ENCODE peak calls at places on chromosomes 3 and 15, in four cellular contexts. A, E, Y and R are unnamed samples.

GRCh38 chr15:37377428-37377827 is 277.1 kb upstream of the MEIS2 start:
- DNase-seq in E (no peak), A (no peak), Y (no peak), R (no peak)

GRCh38 chr3:150736903-150737832 is 25.8 kb downstream of the SIAH2 start:
- DNase-seq in E (no peak), A (peak), Y (no peak), R (no peak)

GRCh38 chr3:124386006-124386405 is 344.2 kb upstream of the UMPS start:
- DNase-seq in A (no peak), Y (no peak), E (no peak), R (no peak)

GRCh38 chr15:65021475-65021874 is 8.0 kb downstream of the MTFMT start:
- DNase-seq in E (no peak), Y (no peak), A (no peak), R (no peak)

GRCh38 chr15:90581771-90582471 is 52.2 kb downstream of the CRTC3 start:
- DNase-seq in Y (no peak), A (no peak), E (no peak), R (no peak)

GRCh38 chr15:31279221-31280036 is 47.2 kb upstream of the KLF13 start:
- DNase-seq in E (no peak), A (no peak), Y (no peak), R (peak)

GRCh38 chr3:129827765-129828164 is 65.7 kb downstream of the TMCC1 start:
- DNase-seq in Y (no peak), A (no peak), E (peak), R (no peak)

GRCh38 chr3:39290255-39290654 is 10.4 kb upstream of the CX3CR1 start:
- DNase-seq in A (no peak), Y (no peak), E (no peak), R (no peak)

GRCh38 chr3:61682671-61683408 is 121.5 kb downstream of the PTPRG start:
- DNase-seq in Y (no peak), A (no peak), E (no peak), R (no peak)

GRCh38 chr15:37219211-37219701 is 118.9 kb upstream of the MEIS2 start:
- DNase-seq in Y (no peak), A (peak), E (no peak), R (no peak)

GRCh38 chr3:109430911-109431563 is 93.7 kb upstream of the DPPA4 start:
- DNase-seq in Y (no peak), E (no peak), A (no peak), R (no peak)

GRCh38 chr15:59549826-59550225 is 61.8 kb upstream of the GCNT3 start:
- DNase-seq in Y (no peak), E (no peak), A (no peak), R (no peak)

GRCh38 chr3:170815340-170815739 is 54.7 kb downstream of the RPL22L1 start:
- DNase-seq in E (no peak), Y (peak), A (peak), R (no peak)

GRCh38 chr15:69067296-69067695 is 52.8 kb downstream of the NOX5 start:
- DNase-seq in Y (no peak), A (no peak), E (no peak), R (no peak)

GRCh38 chr15:79923515-79924169 is 26.8 kb upstream of the MTHFS start:
- DNase-seq in A (peak), Y (peak), E (peak), R (peak)

GRCh38 chr3:148924572-148924971 is 59.5 kb downstream of the CPA3 start:
- DNase-seq in E (no peak), A (no peak), Y (no peak), R (no peak)

GRCh38 chr3:111751961-111752360 is 107.1 kb upstream of the PHLDB2 start:
- DNase-seq in E (no peak), Y (no peak), A (no peak), R (no peak)

GRCh38 chr3:185328324-185329004 is 34.5 kb upstream of the MAP3K13 start:
- DNase-seq in A (peak), E (no peak), Y (peak), R (no peak)

GRCh38 chr3:47711596-47711995 is 70.1 kb downstream of the SMARCC1 start:
- DNase-seq in Y (no peak), A (no peak), E (no peak), R (no peak)

GRCh38 chr3:131349946-131350347 is 31.6 kb upstream of the NUDT16 start:
- DNase-seq in E (no peak), Y (no peak), A (no peak), R (peak)

GRCh38 chr3:186307594-186307993 is 54.4 kb downstream of the DGKG start:
- DNase-seq in A (peak), Y (peak), E (no peak), R (no peak)

GRCh38 chr3:192054881-192055280 is 593.9 kb downstream of the PYDC2 start:
- DNase-seq in Y (no peak), A (no peak), E (no peak), R (no peak)

GRCh38 chr3:191269289-191270085 is 59.7 kb upstream of the CCDC50 start:
- DNase-seq in Y (no peak), A (no peak), E (peak), R (no peak)

GRCh38 chr15:58510715-58511465 is 79.1 kb downstream of the LIPC start:
- DNase-seq in Y (no peak), E (no peak), A (no peak), R (no peak)

GRCh38 chr3:195916291-195916690 is 7.9 kb upstream of the TNK2 start:
- DNase-seq in A (no peak), E (no peak), Y (no peak), R (no peak)

GRCh38 chr3:41608267-41608822 is 353.6 kb downstream of the ULK4 start:
- DNase-seq in Y (no peak), E (no peak), A (no peak), R (no peak)
- TF ChIP-seq FOXM1 in Y (no peak), E (no peak), A (no peak), R (no peak)

GRCh38 chr3:107990926-107991325 is 99.9 kb downstream of the CD47 start:
- DNase-seq in E (no peak), A (no peak), Y (no peak), R (no peak)
- TF ChIP-seq MAX in E (no peak), A (no peak), Y (no peak), R (no peak)

DNA sequence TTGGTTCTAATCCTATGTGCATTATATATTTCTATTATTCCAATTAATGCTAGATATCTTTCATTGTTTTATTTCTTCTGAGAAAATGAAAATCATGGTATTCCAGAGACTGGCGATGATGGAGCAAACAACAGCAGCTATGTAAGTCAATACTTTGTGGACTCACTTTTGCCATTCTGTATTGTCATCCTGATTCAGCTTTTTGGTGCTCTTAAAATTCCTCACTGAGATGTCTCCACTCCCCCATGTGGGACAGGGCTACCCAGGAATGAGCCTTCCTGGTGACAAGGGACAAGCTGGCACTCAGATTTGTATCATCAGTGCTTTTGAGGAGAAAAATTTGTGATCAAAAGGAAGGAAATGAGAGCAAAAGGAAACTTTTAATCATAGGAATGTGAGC is 56.7 kb upstream of the XCR1 start:
- DNase-seq in A (no peak), Y (no peak), E (no peak), R (no peak)
- TF ChIP-seq RFX5 in A (no peak), Y (no peak), E (no peak), R (no peak)

GRCh38 chr3:114841515-114841914 is 305.6 kb downstream of the ZBTB20 start:
- DNase-seq in E (no peak), Y (no peak), A (no peak), R (no peak)
- TF ChIP-seq FOXM1 in E (no peak), Y (no peak), A (no peak), R (no peak)

DNA sequence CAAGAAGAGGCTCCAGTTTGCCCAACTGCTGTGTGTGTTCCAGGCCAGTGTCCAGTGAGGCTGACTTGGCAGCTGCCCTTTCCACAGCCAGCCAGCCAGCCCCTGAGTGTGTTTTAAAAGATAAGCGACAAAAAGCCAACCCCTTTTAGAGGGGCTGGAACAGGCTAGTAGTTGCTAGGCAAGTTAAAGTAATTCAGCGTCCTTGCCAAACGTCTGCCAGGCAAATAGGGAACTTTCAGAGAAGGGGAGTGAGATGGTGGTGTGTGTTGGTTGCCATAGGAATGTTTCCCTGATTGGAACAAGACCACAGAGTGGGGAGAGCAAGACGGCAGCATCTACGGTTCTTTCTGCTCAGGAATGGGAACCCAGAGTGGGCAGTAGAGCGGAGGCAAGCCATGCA is 86.3 kb downstream of the TMEM108 start:
- DNase-seq in E (no peak), A (no peak), Y (peak), R (peak)
- TF ChIP-seq MAX in E (no peak), A (no peak), Y (no peak), R (no peak)

GRCh38 chr3:17686613-17687012 is 55.8 kb downstream of the TBC1D5 start:
- DNase-seq in Y (peak), E (no peak), A (peak), R (peak)
- TF ChIP-seq RFX5 in Y (no peak), E (no peak), A (no peak), R (no peak)

DNA sequence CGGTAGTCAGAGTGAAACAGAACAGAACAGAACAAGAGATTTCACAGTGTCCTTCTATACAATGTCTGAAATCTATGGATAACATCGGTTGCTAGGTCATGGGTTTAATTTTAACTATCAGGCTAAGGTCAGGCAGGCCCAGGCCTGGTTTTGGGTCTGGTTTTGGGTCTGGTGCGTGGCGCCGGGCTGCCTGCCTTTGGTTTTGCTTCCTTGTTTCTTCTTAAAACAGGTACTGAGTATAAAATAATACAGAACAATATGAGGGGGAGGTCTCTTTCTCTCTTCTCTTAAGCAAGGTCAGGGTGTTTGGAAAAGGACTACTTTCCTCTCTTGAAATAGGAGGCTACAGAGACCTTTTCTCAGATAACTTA is 1.4 kb downstream of the AEN start:
- DNase-seq in E (no peak), A (no peak), Y (no peak), R (no peak)
- TF ChIP-seq FOXM1 in E (no peak), A (no peak), Y (no peak), R (no peak)

GRCh38 chr15:29106551-29107290 is 162.9 kb downstream of the NSMCE3 start:
- DNase-seq in Y (no peak), A (no peak), E (no peak), R (no peak)

GRCh38 chr15:29109762-29110161 is 159.9 kb downstream of the NSMCE3 start:
- DNase-seq in A (no peak), Y (no peak), E (no peak), R (no peak)

GRCh38 chr15:29107291-29107890 is 162.2 kb downstream of the NSMCE3 start:
- DNase-seq in Y (no peak), A (no peak), E (no peak), R (no peak)

GRCh38 chr15:29106116-29106515 is 163.5 kb downstream of the NSMCE3 start:
- DNase-seq in A (no peak), Y (no peak), E (no peak), R (no peak)

GRCh38 chr15:29107971-29108645 is 161.5 kb downstream of the NSMCE3 start:
- DNase-seq in E (no peak), Y (no peak), A (no peak), R (no peak)
- TF ChIP-seq MAX in E (no peak), Y (no peak), A (no peak), R (no peak)

GRCh38 chr3:162274070-162274469 is 777.5 kb downstream of the OTOL1 start:
- DNase-seq in A (no peak), E (no peak), Y (no peak), R (no peak)
- TF ChIP-seq RFX5 in A (no peak), E (no peak), Y (no peak), R (no peak)

GRCh38 chr3:16927485-16927884 is 42.7 kb downstream of the PLCL2 start:
- DNase-seq in A (no peak), Y (peak), E (no peak), R (no peak)
- TF ChIP-seq FOXM1 in A (no peak), Y (no peak), E (peak), R (no peak)